ENCODE peak calls at places on chromosomes 1 and 21, in eight cellular contexts. T, H, I, D, A, C, E and L are unnamed samples.

GRCh38 chr1:222031286-222031685 is 289.4 kb upstream of the DUSP10 start:
- DNase-seq in D (no peak), H (no peak), T (no peak), E (no peak), A (no peak), I (no peak), C (no peak), L (no peak)

GRCh38 chr1:21068937-21069336 is 107.8 kb downstream of the EIF4G3 start:
- DNase-seq in H (no peak), E (no peak), C (no peak), A (no peak), T (no peak), D (no peak), I (no peak), L (no peak)

GRCh38 chr21:41187537-41188025 is 19.6 kb downstream of the BACE2 start:
- DNase-seq in E (no peak), C (no peak), T (no peak), I (no peak), H (no peak), D (no peak), A (no peak), L (no peak)

GRCh38 chr1:183702813-183703198 is 49.7 kb upstream of the APOBEC4 start:
- DNase-seq in T (no peak), A (no peak), D (no peak), H (no peak), C (no peak), I (no peak), E (no peak), L (no peak)

GRCh38 chr1:1926886-1927660 is 8.0 kb upstream of the TMEM52 start:
- DNase-seq in I (no peak), A (no peak), H (no peak), T (no peak), E (no peak), D (no peak), C (no peak), L (no peak)

GRCh38 chr21:41562101-41563000 is 54.4 kb upstream of the TMPRSS2 start:
- DNase-seq in I (no peak), C (peak), E (no peak), H (peak), T (peak), A (no peak), D (no peak), L (no peak)

GRCh38 chr1:200899954-200900867 is 5.5 kb downstream of the INAVA start:
- DNase-seq in C (no peak), I (no peak), D (no peak), H (no peak), E (no peak), A (no peak), T (no peak), L (no peak)

GRCh38 chr1:55870076-55870475 is 654.9 kb upstream of the USP24 start:
- DNase-seq in I (no peak), E (no peak), H (peak), A (no peak), D (no peak), T (no peak), C (no peak), L (peak)

GRCh38 chr1:108049083-108049819 is 84.3 kb upstream of the VAV3 start:
- DNase-seq in T (peak), C (peak), D (peak), H (peak), I (no peak), E (no peak), A (peak), L (no peak)

GRCh38 chr21:34926784-34927548 is 122.1 kb downstream of the RUNX1 start:
- DNase-seq in C (no peak), H (peak), E (peak), T (peak), A (peak), I (no peak), D (no peak), L (no peak)

GRCh38 chr1:113871597-113872113 is at the start of gene PTPN22:
- DNase-seq in E (peak), T (peak), D (no peak), H (peak), A (no peak), C (peak), I (peak), L (peak)

GRCh38 chr1:3869751-3870301 is 12.6 kb downstream of the DFFB start:
- DNase-seq in E (peak), C (peak), I (no peak), H (no peak), D (no peak), A (no peak), T (no peak), L (no peak)

GRCh38 chr1:223504741-223505140 is 111.5 kb downstream of the CCDC185 start:
- DNase-seq in D (peak), E (peak), C (peak), T (peak), I (peak), H (peak), A (no peak), L (peak)

GRCh38 chr1:85361106-85361505 is 84.7 kb upstream of the BCL10 start:
- DNase-seq in A (no peak), H (peak), T (no peak), D (peak), E (no peak), C (no peak), I (no peak), L (peak)

GRCh38 chr1:906532-907420 is 16.9 kb upstream of the SAMD11 start:
- DNase-seq in A (peak), D (no peak), H (peak), T (peak), C (peak), E (peak), I (peak), L (no peak)

GRCh38 chr1:6743189-6744101 is 41.8 kb upstream of the CAMTA1 start:
- DNase-seq in D (peak), I (peak), C (peak), H (peak), A (no peak), E (peak), T (peak), L (peak)

GRCh38 chr1:40076895-40077312 is 20.1 kb downstream of the PPT1 start:
- DNase-seq in I (peak), C (no peak), T (no peak), A (no peak), D (no peak), H (peak), E (no peak), L (peak)

GRCh38 chr1:172898866-172899265 is 151.9 kb downstream of the TNFSF18 start:
- DNase-seq in A (peak), E (no peak), I (no peak), D (no peak), H (no peak), T (no peak), C (no peak), L (no peak)

GRCh38 chr1:247905899-247906503 is 10.6 kb downstream of the OR2W3 start:
- DNase-seq in A (no peak), E (no peak), T (no peak), C (no peak), H (no peak), D (no peak), I (no peak), L (no peak)

GRCh38 chr1:243738020-243738419 is 112.0 kb downstream of the AKT3 start:
- DNase-seq in H (no peak), D (no peak), C (no peak), I (no peak), E (no peak), T (no peak), A (no peak), L (no peak)

GRCh38 chr1:24557220-24557619 is 1.3 kb downstream of the NCMAP start:
- DNase-seq in H (no peak), I (no peak), A (no peak), E (no peak), T (no peak), C (no peak), D (no peak), L (no peak)

GRCh38 chr1:203300441-203301330 is 4.6 kb upstream of the BTG2 start:
- DNase-seq in A (no peak), C (no peak), D (no peak), T (no peak), I (peak), E (no peak), H (no peak), L (no peak)

GRCh38 chr21:44970766-44971671 is 31.2 kb downstream of the SLX9 start:
- DNase-seq in E (no peak), T (no peak), A (no peak), C (no peak), I (no peak), D (no peak), H (no peak), L (no peak)

GRCh38 chr1:70277875-70278274 is 56.7 kb downstream of the SRSF11 start:
- DNase-seq in H (no peak), T (no peak), A (no peak), E (no peak), C (no peak), D (no peak), I (no peak), L (no peak)

GRCh38 chr1:199490804-199491527 is 536.5 kb upstream of the NR5A2 start:
- DNase-seq in D (peak), A (no peak), E (no peak), C (no peak), H (peak), I (peak), T (no peak), L (peak)

GRCh38 chr1:39876136-39876535 is 7.2 kb downstream of the TRIT1 start:
- DNase-seq in I (no peak), A (no peak), E (no peak), C (no peak), H (no peak), D (no peak), T (no peak), L (no peak)

GRCh38 chr1:154557939-154558609 is 388 bp downstream of the UBE2Q1 start:
- DNase-seq in E (peak), T (peak), D (no peak), H (peak), A (peak), I (peak), C (peak), L (no peak)

GRCh38 chr1:205152505-205152904 is 30.7 kb upstream of the RBBP5 start:
- DNase-seq in T (no peak), I (no peak), A (no peak), D (no peak), E (no peak), H (no peak), C (no peak), L (no peak)

GRCh38 chr21:44857127-44857892 is 16.2 kb downstream of the PTTG1IP start:
- DNase-seq in D (no peak), E (no peak), H (no peak), I (no peak), A (no peak), T (no peak), C (no peak), L (no peak)

GRCh38 chr1:156503672-156504055 is 3.1 kb upstream of the MEF2D start:
- DNase-seq in A (no peak), I (no peak), C (no peak), T (no peak), E (no peak), D (no peak), H (no peak), L (no peak)
- H3K4me3 ChIP-seq in A (no peak), I (no peak), C (no peak), T (no peak), E (no peak), D (no peak), H (peak), L (no peak)

GRCh38 chr1:112358798-112359408 is 37.1 kb upstream of the CTTNBP2NL start:
- DNase-seq in D (no peak), T (peak), E (peak), A (peak), C (peak), I (peak), H (peak), L (no peak)
- H3K4me3 ChIP-seq in D (no peak), T (no peak), E (no peak), A (no peak), C (peak), I (no peak), H (no peak), L (no peak)

GRCh38 chr1:81437649-81438048 is 363.1 kb upstream of the ADGRL2 start:
- DNase-seq in A (no peak), H (no peak), D (no peak), I (no peak), T (no peak), C (no peak), E (no peak), L (no peak)
- H3K4me3 ChIP-seq in A (no peak), H (no peak), D (no peak), I (no peak), T (no peak), C (no peak), E (no peak), L (no peak)

GRCh38 chr1:17914142-17914541 is 159.0 kb downstream of the ACTL8 start:
- DNase-seq in H (no peak), T (no peak), D (no peak), E (no peak), A (no peak), C (no peak), I (no peak), L (no peak)

GRCh38 chr1:17914987-17915386 is 159.9 kb downstream of the ACTL8 start:
- DNase-seq in T (no peak), D (no peak), C (no peak), H (no peak), I (no peak), A (no peak), E (no peak), L (no peak)

GRCh38 chr1:17913326-17914115 is 158.4 kb downstream of the ACTL8 start:
- DNase-seq in D (no peak), H (no peak), E (no peak), A (no peak), I (no peak), T (no peak), C (no peak), L (no peak)

GRCh38 chr1:17911789-17912188 is 156.7 kb downstream of the ACTL8 start:
- DNase-seq in D (no peak), E (no peak), I (no peak), A (no peak), C (no peak), T (no peak), H (no peak), L (no peak)

GRCh38 chr1:17912491-17912890 is 157.4 kb downstream of the ACTL8 start:
- DNase-seq in T (no peak), I (no peak), H (no peak), A (no peak), D (no peak), E (no peak), C (no peak), L (no peak)
- H3K4me3 ChIP-seq in T (no peak), I (no peak), H (no peak), A (no peak), D (no peak), E (no peak), C (no peak), L (no peak)

DNA sequence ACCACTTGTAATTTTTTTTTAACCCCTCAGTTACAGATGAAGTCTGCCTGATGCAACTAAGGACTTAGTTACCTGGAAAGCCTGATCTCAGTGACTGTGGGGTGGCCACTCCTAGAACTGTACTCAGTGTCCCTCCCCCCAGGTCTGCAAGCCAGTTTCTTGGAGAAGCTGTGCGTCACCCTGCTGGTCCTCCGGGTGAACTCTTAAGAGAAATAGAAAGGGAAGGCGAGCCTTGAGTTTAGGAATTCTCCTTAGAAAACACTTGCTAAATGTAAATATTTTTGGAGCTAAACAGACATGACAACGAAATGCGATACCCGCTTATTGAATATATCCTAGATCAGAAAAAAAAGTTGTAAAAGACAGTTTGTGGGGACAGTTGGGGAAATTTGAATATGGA is 730 bp downstream of the SLC16A4 start:
- DNase-seq in E (peak), H (peak), D (peak), I (peak), C (peak), A (no peak), T (peak), L (peak)
- H3K4me3 ChIP-seq in E (no peak), H (peak), D (peak), I (no peak), C (peak), A (no peak), T (no peak), L (peak)

GRCh38 chr1:69088556-69088955 is 479.2 kb upstream of the LRRC7 start:
- DNase-seq in E (no peak), T (no peak), A (no peak), D (no peak), I (no peak), H (no peak), C (no peak), L (no peak)

GRCh38 chr1:69090170-69090569 is 477.6 kb upstream of the LRRC7 start:
- DNase-seq in D (no peak), H (no peak), E (no peak), I (no peak), A (no peak), T (no peak), C (no peak), L (no peak)

GRCh38 chr1:69082312-69082711 is 485.4 kb upstream of the LRRC7 start:
- DNase-seq in C (no peak), I (no peak), A (no peak), T (no peak), H (no peak), D (no peak), E (no peak), L (no peak)

GRCh38 chr1:69081671-69082070 is 486.1 kb upstream of the LRRC7 start:
- DNase-seq in T (no peak), E (no peak), A (no peak), I (no peak), D (no peak), H (no peak), C (no peak), L (no peak)

GRCh38 chr1:69086148-69086547 is 481.6 kb upstream of the LRRC7 start:
- DNase-seq in D (no peak), A (no peak), C (no peak), I (no peak), H (no peak), E (no peak), T (no peak), L (no peak)
- H3K4me3 ChIP-seq in D (no peak), A (no peak), C (no peak), I (no peak), H (no peak), E (no peak), T (no peak), L (no peak)

GRCh38 chr1:202007279-202007678 is 3.1 kb upstream of the ELF3 start:
- DNase-seq in I (no peak), H (no peak), T (no peak), E (peak), A (no peak), C (no peak), D (no peak), L (no peak)
- H3K4me3 ChIP-seq in I (no peak), H (no peak), T (no peak), E (no peak), A (no peak), C (peak), D (no peak), L (no peak)